ENCODE peak calls at places on chromosomes 3 and 15, in five cellular contexts. One of them, this sample, is unnamed.

GRCh38 chr3:153165211-153165815 is 3.3 kb downstream of the RAP2B start:
- DNase-seq in neural progenitor cell: no peak
- DNase-seq in GM23338: peak; percentile 13
- DNase-seq in PC-3: peak; percentile 33
- DNase-seq in HCT116: no peak
- DNase-seq in this sample: peak; percentile 66

GRCh38 chr15:84023636-84024035 is 211.9 kb upstream of the GOLGA6L4 start:
- DNase-seq in neural progenitor cell: peak; percentile 46
- DNase-seq in GM23338: peak; percentile 70
- DNase-seq in PC-3: peak; percentile 73
- DNase-seq in HCT116: peak; percentile 28
- DNase-seq in this sample: peak; percentile 75

GRCh38 chr3:32780735-32781210 is 37.0 kb upstream of the TRIM71 start:
- DNase-seq in neural progenitor cell: peak; percentile 97
- DNase-seq in GM23338: peak; percentile 99
- DNase-seq in PC-3: peak; percentile 75
- DNase-seq in HCT116: peak; percentile 23
- DNase-seq in this sample: peak; percentile 81

GRCh38 chr3:122416966-122417365 is 1.1 kb upstream of the WDR5B start:
- DNase-seq in neural progenitor cell: peak; percentile 7
- DNase-seq in GM23338: no peak
- DNase-seq in PC-3: no peak
- DNase-seq in HCT116: no peak
- DNase-seq in this sample: no peak

GRCh38 chr3:14397531-14397930 is 4.9 kb upstream of the SLC6A6 start:
- DNase-seq in neural progenitor cell: no peak
- DNase-seq in GM23338: no peak
- DNase-seq in PC-3: no peak
- DNase-seq in HCT116: no peak
- DNase-seq in this sample: no peak

GRCh38 chr3:178485756-178486155 is 50.5 kb upstream of the KCNMB2 start:
- DNase-seq in neural progenitor cell: no peak
- DNase-seq in GM23338: no peak
- DNase-seq in PC-3: peak; percentile 5
- DNase-seq in HCT116: no peak
- DNase-seq in this sample: no peak

GRCh38 chr15:25863067-25863967 is at the start of gene ATP10A:
- DNase-seq in neural progenitor cell: peak; percentile 73
- DNase-seq in GM23338: peak; percentile 77
- DNase-seq in PC-3: peak; percentile 30
- DNase-seq in HCT116: no peak
- DNase-seq in this sample: no peak

GRCh38 chr3:193483988-193484539 is 70.6 kb downstream of the ATP13A4 start:
- DNase-seq in neural progenitor cell: no peak
- DNase-seq in GM23338: no peak
- DNase-seq in PC-3: no peak
- DNase-seq in HCT116: no peak
- DNase-seq in this sample: no peak

GRCh38 chr3:160224811-160225180 is 426 bp upstream of the C3orf80 start:
- DNase-seq in neural progenitor cell: no peak
- DNase-seq in GM23338: no peak
- DNase-seq in PC-3: no peak
- DNase-seq in HCT116: no peak
- DNase-seq in this sample: no peak

GRCh38 chr3:160226026-160226739 is 961 bp downstream of the C3orf80 start:
- DNase-seq in neural progenitor cell: peak; percentile 74
- DNase-seq in GM23338: peak; percentile 65
- DNase-seq in PC-3: no peak
- DNase-seq in HCT116: no peak
- DNase-seq in this sample: no peak

GRCh38 chr3:160225181-160226025 is at the start of gene C3orf80:
- DNase-seq in neural progenitor cell: peak; percentile 85
- DNase-seq in GM23338: peak; percentile 91
- DNase-seq in PC-3: peak; percentile 52
- DNase-seq in HCT116: peak; percentile 21
- DNase-seq in this sample: peak; percentile 73

GRCh38 chr3:160227389-160227788 is 2.2 kb downstream of the C3orf80 start:
- DNase-seq in neural progenitor cell: no peak
- DNase-seq in GM23338: no peak
- DNase-seq in PC-3: no peak
- DNase-seq in HCT116: no peak
- DNase-seq in this sample: no peak

GRCh38 chr3:160226740-160227048 is 1.5 kb downstream of the C3orf80 start:
- DNase-seq in neural progenitor cell: no peak
- DNase-seq in GM23338: no peak
- DNase-seq in PC-3: no peak
- DNase-seq in HCT116: no peak
- DNase-seq in this sample: no peak
- TF ChIP-seq EZH2 in neural progenitor cell: peak; percentile 37
- TF ChIP-seq EZH2 in GM23338: no peak
- TF ChIP-seq EZH2 in PC-3: no peak
- TF ChIP-seq EZH2 in HCT116: no peak
- TF ChIP-seq EZH2 in this sample: no peak

GRCh38 chr3:8386221-8386620 is 115.4 kb upstream of the LMCD1 start:
- DNase-seq in neural progenitor cell: no peak
- DNase-seq in GM23338: no peak
- DNase-seq in PC-3: peak; percentile 47
- DNase-seq in HCT116: no peak
- DNase-seq in this sample: peak; percentile 55
- H3K27ac ChIP-seq in neural progenitor cell: no peak overlapping the region
- H3K27ac ChIP-seq in GM23338: no peak overlapping the region
- H3K27ac ChIP-seq in PC-3: no peak overlapping the region
- H3K27ac ChIP-seq in HCT116: no peak overlapping the region
- H3K27ac ChIP-seq in this sample: no peak overlapping the region

GRCh38 chr15:31227954-31228542 is 98.6 kb upstream of the KLF13 start:
- DNase-seq in neural progenitor cell: no peak
- DNase-seq in GM23338: no peak
- DNase-seq in PC-3: no peak
- DNase-seq in HCT116: no peak
- DNase-seq in this sample: no peak

GRCh38 chr15:31227235-31227634 is 99.4 kb upstream of the KLF13 start:
- DNase-seq in neural progenitor cell: no peak
- DNase-seq in GM23338: no peak
- DNase-seq in PC-3: no peak
- DNase-seq in HCT116: no peak
- DNase-seq in this sample: no peak

GRCh38 chr15:31228980-31229826 is 97.4 kb upstream of the KLF13 start:
- DNase-seq in neural progenitor cell: peak; percentile 42
- DNase-seq in GM23338: peak; percentile 29
- DNase-seq in PC-3: no peak
- DNase-seq in HCT116: no peak
- DNase-seq in this sample: no peak

GRCh38 chr15:31234815-31235214 is 91.8 kb upstream of the KLF13 start:
- DNase-seq in neural progenitor cell: no peak
- DNase-seq in GM23338: no peak
- DNase-seq in PC-3: no peak
- DNase-seq in HCT116: no peak
- DNase-seq in this sample: no peak

DNA sequence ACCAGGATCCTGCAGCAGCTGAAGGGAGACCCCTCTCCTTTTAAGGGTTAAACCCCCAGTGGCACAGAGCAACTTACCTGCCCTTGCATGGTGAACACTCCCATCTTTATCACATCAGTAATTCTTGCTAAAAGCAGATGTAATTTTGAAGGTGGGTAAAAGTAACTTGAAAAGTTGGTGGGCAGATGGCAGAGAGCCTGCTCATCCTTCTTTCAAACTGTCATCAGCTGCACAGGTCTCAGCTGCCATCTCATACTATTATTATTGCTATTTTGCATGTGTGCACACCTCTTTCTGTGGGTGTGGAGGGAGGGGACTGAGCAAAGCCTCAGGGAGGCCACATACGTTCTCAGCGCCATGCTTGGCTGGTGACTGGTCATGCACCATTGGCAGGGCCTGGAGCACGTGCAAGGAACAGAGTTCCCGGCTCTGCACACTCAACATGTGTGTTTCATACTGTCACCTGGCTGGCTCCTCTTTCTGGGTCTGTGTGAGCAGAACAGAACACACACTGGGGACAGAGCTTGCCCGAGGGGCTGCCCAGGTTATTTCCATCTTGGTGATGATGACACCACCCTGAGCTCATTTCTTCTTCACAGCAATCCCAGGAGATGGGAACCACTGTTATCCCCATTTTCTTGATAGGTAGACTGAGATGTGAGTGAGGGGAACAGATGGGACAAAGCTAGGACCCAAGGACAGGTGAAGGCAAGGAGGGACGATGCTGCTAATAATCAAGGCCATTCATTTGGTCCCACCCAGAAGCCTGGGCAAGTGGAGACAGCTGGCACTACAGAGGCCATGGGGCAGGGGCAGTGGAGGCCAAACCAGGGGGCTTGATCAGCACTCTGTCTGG is 95.8 kb upstream of the KLF13 start:
- DNase-seq in neural progenitor cell: no peak
- DNase-seq in GM23338: no peak
- DNase-seq in PC-3: no peak
- DNase-seq in HCT116: no peak
- DNase-seq in this sample: no peak
- TF ChIP-seq CTCF in neural progenitor cell: no peak
- TF ChIP-seq CTCF in GM23338: no peak
- TF ChIP-seq CTCF in PC-3: no peak
- TF ChIP-seq CTCF in HCT116: no peak
- TF ChIP-seq CTCF in this sample: no peak

GRCh38 chr3:171428321-171428787 is 31.9 kb downstream of the TNIK start:
- DNase-seq in neural progenitor cell: peak; percentile 64
- DNase-seq in GM23338: peak; percentile 79
- DNase-seq in PC-3: no peak
- DNase-seq in HCT116: no peak
- DNase-seq in this sample: no peak
- TF ChIP-seq EZH2 in neural progenitor cell: no peak
- TF ChIP-seq EZH2 in GM23338: no peak
- TF ChIP-seq EZH2 in PC-3: no peak
- TF ChIP-seq EZH2 in HCT116: no peak
- TF ChIP-seq EZH2 in this sample: no peak

DNA sequence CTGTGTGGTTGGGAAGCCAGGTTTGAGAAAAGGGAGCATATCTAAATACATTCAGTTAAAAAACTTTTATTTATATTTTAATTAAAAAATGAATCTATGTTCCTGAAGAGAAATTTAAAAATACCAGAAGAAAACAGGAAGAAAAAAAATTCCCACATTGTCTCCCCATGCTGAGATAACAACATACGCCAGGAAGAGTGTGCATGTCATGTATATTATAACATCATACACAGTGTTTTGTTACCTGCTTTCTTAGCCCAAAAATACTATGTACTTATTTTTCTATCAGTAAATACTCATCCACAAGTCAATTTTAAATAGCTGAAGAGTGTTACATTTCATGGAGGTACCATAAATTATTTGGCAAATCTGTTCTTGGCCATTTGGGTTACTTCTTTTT is 18.5 kb downstream of the USP13 start:
- DNase-seq in neural progenitor cell: no peak
- DNase-seq in GM23338: no peak
- DNase-seq in PC-3: no peak
- DNase-seq in HCT116: no peak
- DNase-seq in this sample: no peak
- H3K27ac ChIP-seq in neural progenitor cell: no peak overlapping the region
- H3K27ac ChIP-seq in GM23338: no peak overlapping the region
- H3K27ac ChIP-seq in PC-3: no peak overlapping the region
- H3K27ac ChIP-seq in HCT116: no peak overlapping the region
- H3K27ac ChIP-seq in this sample: no peak overlapping the region

GRCh38 chr3:115436767-115437301 is 186.5 kb upstream of the GAP43 start:
- DNase-seq in neural progenitor cell: peak; percentile 18
- DNase-seq in GM23338: peak; percentile 56
- DNase-seq in PC-3: peak; percentile 80
- DNase-seq in HCT116: peak; percentile 24
- DNase-seq in this sample: peak; percentile 81
- TF ChIP-seq CTCF in neural progenitor cell: no peak
- TF ChIP-seq CTCF in GM23338: peak; percentile 33
- TF ChIP-seq CTCF in PC-3: peak; percentile 55
- TF ChIP-seq CTCF in HCT116: no peak
- TF ChIP-seq CTCF in this sample: peak; percentile 50

GRCh38 chr3:8741581-8742355 is 8.2 kb downstream of the CAV3 start:
- DNase-seq in neural progenitor cell: peak; percentile 78
- DNase-seq in GM23338: peak; percentile 85
- DNase-seq in PC-3: peak; percentile 98
- DNase-seq in HCT116: peak; percentile 42
- DNase-seq in this sample: peak; percentile 53
- TF ChIP-seq EZH2 in neural progenitor cell: no peak
- TF ChIP-seq EZH2 in GM23338: no peak
- TF ChIP-seq EZH2 in PC-3: no peak
- TF ChIP-seq EZH2 in HCT116: no peak
- TF ChIP-seq EZH2 in this sample: no peak

This sample was measured in A673.